ENCODE peak calls at places on chromosomes 2 and 18, in seven cellular contexts. One of them, this sample, is unnamed.

GRCh38 chr18:54769526-54770464 is 58.5 kb upstream of the RAB27B start:
- DNase-seq in activated T-cell treated with anti-CD3 and anti-CD28 coated beads for 1 hour: no peak
- DNase-seq in mucosa of descending colon: no peak
- DNase-seq in stimulated activated CD8-positive, alpha-beta memory T cell treated with anti-CD3 and anti-CD28 coated beads, Interleukin-15, amount 100 ng/mL, for 24 hours: no peak
- DNase-seq in effector memory CD8-positive, alpha-beta T cell: no peak
- DNase-seq in activated CD8-positive, alpha-beta memory T cell treated with anti-CD3 and anti-CD28 coated beads, Interleukin-2, amount 50 U/mL, for 4 hours: no peak
- DNase-seq in HT1080: no peak
- DNase-seq in this sample: peak; percentile 26

GRCh38 chr18:55579471-55579870 is 8.5 kb downstream of the TCF4 start:
- DNase-seq in activated CD8-positive, alpha-beta memory T cell treated with anti-CD3 and anti-CD28 coated beads, Interleukin-2, amount 50 U/mL, for 4 hours: no peak
- DNase-seq in HT1080: no peak
- DNase-seq in effector memory CD8-positive, alpha-beta T cell: no peak
- DNase-seq in stimulated activated CD8-positive, alpha-beta memory T cell treated with anti-CD3 and anti-CD28 coated beads, Interleukin-15, amount 100 ng/mL, for 24 hours: no peak
- DNase-seq in activated T-cell treated with anti-CD3 and anti-CD28 coated beads for 1 hour: no peak
- DNase-seq in mucosa of descending colon: no peak
- DNase-seq in this sample: no peak

GRCh38 chr18:48921305-48922202 is 29.2 kb downstream of the SMAD7 start:
- DNase-seq in activated CD8-positive, alpha-beta memory T cell treated with anti-CD3 and anti-CD28 coated beads, Interleukin-2, amount 50 U/mL, for 4 hours: peak; percentile 13
- DNase-seq in effector memory CD8-positive, alpha-beta T cell: peak; percentile 0
- DNase-seq in activated T-cell treated with anti-CD3 and anti-CD28 coated beads for 1 hour: no peak
- DNase-seq in stimulated activated CD8-positive, alpha-beta memory T cell treated with anti-CD3 and anti-CD28 coated beads, Interleukin-15, amount 100 ng/mL, for 24 hours: no peak
- DNase-seq in mucosa of descending colon: no peak
- DNase-seq in HT1080: no peak
- DNase-seq in this sample: no peak

GRCh38 chr2:25362564-25363145 is 20.9 kb upstream of the DNMT3A start:
- DNase-seq in stimulated activated CD8-positive, alpha-beta memory T cell treated with anti-CD3 and anti-CD28 coated beads, Interleukin-15, amount 100 ng/mL, for 24 hours: no peak
- DNase-seq in mucosa of descending colon: peak; percentile 65
- DNase-seq in HT1080: no peak
- DNase-seq in activated CD8-positive, alpha-beta memory T cell treated with anti-CD3 and anti-CD28 coated beads, Interleukin-2, amount 50 U/mL, for 4 hours: peak; percentile 51
- DNase-seq in effector memory CD8-positive, alpha-beta T cell: peak; percentile 62
- DNase-seq in activated T-cell treated with anti-CD3 and anti-CD28 coated beads for 1 hour: peak; percentile 43
- DNase-seq in this sample: no peak

GRCh38 chr2:228224410-228224809 is 42.9 kb upstream of the SPHKAP start:
- DNase-seq in mucosa of descending colon: no peak
- DNase-seq in effector memory CD8-positive, alpha-beta T cell: no peak
- DNase-seq in stimulated activated CD8-positive, alpha-beta memory T cell treated with anti-CD3 and anti-CD28 coated beads, Interleukin-15, amount 100 ng/mL, for 24 hours: no peak
- DNase-seq in activated T-cell treated with anti-CD3 and anti-CD28 coated beads for 1 hour: no peak
- DNase-seq in activated CD8-positive, alpha-beta memory T cell treated with anti-CD3 and anti-CD28 coated beads, Interleukin-2, amount 50 U/mL, for 4 hours: no peak
- DNase-seq in HT1080: peak; percentile 3
- DNase-seq in this sample: no peak

GRCh38 chr2:81389203-81389602 is 1084.7 kb upstream of the LRRTM1 start:
- DNase-seq in mucosa of descending colon: no peak
- DNase-seq in effector memory CD8-positive, alpha-beta T cell: no peak
- DNase-seq in activated CD8-positive, alpha-beta memory T cell treated with anti-CD3 and anti-CD28 coated beads, Interleukin-2, amount 50 U/mL, for 4 hours: no peak
- DNase-seq in stimulated activated CD8-positive, alpha-beta memory T cell treated with anti-CD3 and anti-CD28 coated beads, Interleukin-15, amount 100 ng/mL, for 24 hours: no peak
- DNase-seq in activated T-cell treated with anti-CD3 and anti-CD28 coated beads for 1 hour: no peak
- DNase-seq in HT1080: no peak
- DNase-seq in this sample: no peak

GRCh38 chr2:161312996-161313395 is 4.8 kb downstream of the PSMD14 start:
- DNase-seq in activated CD8-positive, alpha-beta memory T cell treated with anti-CD3 and anti-CD28 coated beads, Interleukin-2, amount 50 U/mL, for 4 hours: no peak
- DNase-seq in mucosa of descending colon: no peak
- DNase-seq in HT1080: peak; percentile 36
- DNase-seq in effector memory CD8-positive, alpha-beta T cell: no peak
- DNase-seq in activated T-cell treated with anti-CD3 and anti-CD28 coated beads for 1 hour: no peak
- DNase-seq in stimulated activated CD8-positive, alpha-beta memory T cell treated with anti-CD3 and anti-CD28 coated beads, Interleukin-15, amount 100 ng/mL, for 24 hours: no peak
- DNase-seq in this sample: peak; percentile 70

GRCh38 chr2:173741715-173742114 is 223.5 kb downstream of the SP3 start:
- DNase-seq in activated CD8-positive, alpha-beta memory T cell treated with anti-CD3 and anti-CD28 coated beads, Interleukin-2, amount 50 U/mL, for 4 hours: no peak
- DNase-seq in effector memory CD8-positive, alpha-beta T cell: no peak
- DNase-seq in stimulated activated CD8-positive, alpha-beta memory T cell treated with anti-CD3 and anti-CD28 coated beads, Interleukin-15, amount 100 ng/mL, for 24 hours: no peak
- DNase-seq in mucosa of descending colon: no peak
- DNase-seq in activated T-cell treated with anti-CD3 and anti-CD28 coated beads for 1 hour: no peak
- DNase-seq in HT1080: no peak
- DNase-seq in this sample: peak; percentile 47

GRCh38 chr18:12121175-12122095 is 27.8 kb downstream of the ANKRD62 start:
- DNase-seq in HT1080: peak; percentile 17
- DNase-seq in activated CD8-positive, alpha-beta memory T cell treated with anti-CD3 and anti-CD28 coated beads, Interleukin-2, amount 50 U/mL, for 4 hours: no peak
- DNase-seq in mucosa of descending colon: no peak
- DNase-seq in stimulated activated CD8-positive, alpha-beta memory T cell treated with anti-CD3 and anti-CD28 coated beads, Interleukin-15, amount 100 ng/mL, for 24 hours: no peak
- DNase-seq in activated T-cell treated with anti-CD3 and anti-CD28 coated beads for 1 hour: no peak
- DNase-seq in effector memory CD8-positive, alpha-beta T cell: no peak
- DNase-seq in this sample: peak; percentile 3

GRCh38 chr2:3099145-3099859 is 278.3 kb downstream of the EIPR1 start:
- DNase-seq in stimulated activated CD8-positive, alpha-beta memory T cell treated with anti-CD3 and anti-CD28 coated beads, Interleukin-15, amount 100 ng/mL, for 24 hours: no peak
- DNase-seq in activated T-cell treated with anti-CD3 and anti-CD28 coated beads for 1 hour: no peak
- DNase-seq in mucosa of descending colon: no peak
- DNase-seq in activated CD8-positive, alpha-beta memory T cell treated with anti-CD3 and anti-CD28 coated beads, Interleukin-2, amount 50 U/mL, for 4 hours: no peak
- DNase-seq in effector memory CD8-positive, alpha-beta T cell: no peak
- DNase-seq in HT1080: no peak
- DNase-seq in this sample: no peak

GRCh38 chr2:18792684-18793083 is 203.3 kb upstream of the NT5C1B start:
- DNase-seq in activated CD8-positive, alpha-beta memory T cell treated with anti-CD3 and anti-CD28 coated beads, Interleukin-2, amount 50 U/mL, for 4 hours: no peak
- DNase-seq in mucosa of descending colon: no peak
- DNase-seq in effector memory CD8-positive, alpha-beta T cell: no peak
- DNase-seq in HT1080: no peak
- DNase-seq in activated T-cell treated with anti-CD3 and anti-CD28 coated beads for 1 hour: no peak
- DNase-seq in stimulated activated CD8-positive, alpha-beta memory T cell treated with anti-CD3 and anti-CD28 coated beads, Interleukin-15, amount 100 ng/mL, for 24 hours: no peak
- DNase-seq in this sample: no peak

GRCh38 chr2:82539222-82539621 is 1919.9 kb downstream of the SUCLG1 start:
- DNase-seq in activated T-cell treated with anti-CD3 and anti-CD28 coated beads for 1 hour: no peak
- DNase-seq in activated CD8-positive, alpha-beta memory T cell treated with anti-CD3 and anti-CD28 coated beads, Interleukin-2, amount 50 U/mL, for 4 hours: no peak
- DNase-seq in mucosa of descending colon: no peak
- DNase-seq in HT1080: no peak
- DNase-seq in stimulated activated CD8-positive, alpha-beta memory T cell treated with anti-CD3 and anti-CD28 coated beads, Interleukin-15, amount 100 ng/mL, for 24 hours: no peak
- DNase-seq in effector memory CD8-positive, alpha-beta T cell: no peak
- DNase-seq in this sample: no peak

GRCh38 chr2:75403991-75404428 is 156.7 kb downstream of the EVA1A start:
- DNase-seq in HT1080: peak; percentile 59
- DNase-seq in effector memory CD8-positive, alpha-beta T cell: no peak
- DNase-seq in stimulated activated CD8-positive, alpha-beta memory T cell treated with anti-CD3 and anti-CD28 coated beads, Interleukin-15, amount 100 ng/mL, for 24 hours: no peak
- DNase-seq in activated T-cell treated with anti-CD3 and anti-CD28 coated beads for 1 hour: no peak
- DNase-seq in mucosa of descending colon: no peak
- DNase-seq in activated CD8-positive, alpha-beta memory T cell treated with anti-CD3 and anti-CD28 coated beads, Interleukin-2, amount 50 U/mL, for 4 hours: no peak
- DNase-seq in this sample: peak; percentile 55

GRCh38 chr2:40273623-40274236 is 178.2 kb downstream of the SLC8A1 start:
- DNase-seq in activated CD8-positive, alpha-beta memory T cell treated with anti-CD3 and anti-CD28 coated beads, Interleukin-2, amount 50 U/mL, for 4 hours: no peak
- DNase-seq in effector memory CD8-positive, alpha-beta T cell: no peak
- DNase-seq in activated T-cell treated with anti-CD3 and anti-CD28 coated beads for 1 hour: no peak
- DNase-seq in HT1080: no peak
- DNase-seq in stimulated activated CD8-positive, alpha-beta memory T cell treated with anti-CD3 and anti-CD28 coated beads, Interleukin-15, amount 100 ng/mL, for 24 hours: no peak
- DNase-seq in mucosa of descending colon: no peak
- DNase-seq in this sample: no peak

GRCh38 chr2:128299628-128300027 is 19.0 kb downstream of the HS6ST1 start:
- DNase-seq in mucosa of descending colon: no peak
- DNase-seq in stimulated activated CD8-positive, alpha-beta memory T cell treated with anti-CD3 and anti-CD28 coated beads, Interleukin-15, amount 100 ng/mL, for 24 hours: no peak
- DNase-seq in effector memory CD8-positive, alpha-beta T cell: no peak
- DNase-seq in activated T-cell treated with anti-CD3 and anti-CD28 coated beads for 1 hour: no peak
- DNase-seq in activated CD8-positive, alpha-beta memory T cell treated with anti-CD3 and anti-CD28 coated beads, Interleukin-2, amount 50 U/mL, for 4 hours: no peak
- DNase-seq in HT1080: no peak
- DNase-seq in this sample: no peak

GRCh38 chr2:191050640-191050987 is 36.6 kb upstream of the STAT1 start:
- DNase-seq in HT1080: no peak
- DNase-seq in effector memory CD8-positive, alpha-beta T cell: no peak
- DNase-seq in activated CD8-positive, alpha-beta memory T cell treated with anti-CD3 and anti-CD28 coated beads, Interleukin-2, amount 50 U/mL, for 4 hours: no peak
- DNase-seq in stimulated activated CD8-positive, alpha-beta memory T cell treated with anti-CD3 and anti-CD28 coated beads, Interleukin-15, amount 100 ng/mL, for 24 hours: no peak
- DNase-seq in activated T-cell treated with anti-CD3 and anti-CD28 coated beads for 1 hour: no peak
- DNase-seq in mucosa of descending colon: no peak
- DNase-seq in this sample: peak; percentile 44

GRCh38 chr2:207929923-207930322 is 95.4 kb downstream of the PLEKHM3 start:
- DNase-seq in activated T-cell treated with anti-CD3 and anti-CD28 coated beads for 1 hour: no peak
- DNase-seq in effector memory CD8-positive, alpha-beta T cell: no peak
- DNase-seq in stimulated activated CD8-positive, alpha-beta memory T cell treated with anti-CD3 and anti-CD28 coated beads, Interleukin-15, amount 100 ng/mL, for 24 hours: no peak
- DNase-seq in HT1080: no peak
- DNase-seq in mucosa of descending colon: peak; percentile 40
- DNase-seq in activated CD8-positive, alpha-beta memory T cell treated with anti-CD3 and anti-CD28 coated beads, Interleukin-2, amount 50 U/mL, for 4 hours: no peak
- DNase-seq in this sample: no peak

GRCh38 chr2:124323321-124323720 is 298.2 kb downstream of the CNTNAP5 start:
- DNase-seq in activated T-cell treated with anti-CD3 and anti-CD28 coated beads for 1 hour: no peak
- DNase-seq in stimulated activated CD8-positive, alpha-beta memory T cell treated with anti-CD3 and anti-CD28 coated beads, Interleukin-15, amount 100 ng/mL, for 24 hours: no peak
- DNase-seq in HT1080: peak; percentile 42
- DNase-seq in effector memory CD8-positive, alpha-beta T cell: no peak
- DNase-seq in mucosa of descending colon: no peak
- DNase-seq in activated CD8-positive, alpha-beta memory T cell treated with anti-CD3 and anti-CD28 coated beads, Interleukin-2, amount 50 U/mL, for 4 hours: no peak
- DNase-seq in this sample: peak; percentile 69

GRCh38 chr18:7174359-7175107 is 56.4 kb upstream of the LRRC30 start:
- DNase-seq in HT1080: no peak
- DNase-seq in mucosa of descending colon: no peak
- DNase-seq in stimulated activated CD8-positive, alpha-beta memory T cell treated with anti-CD3 and anti-CD28 coated beads, Interleukin-15, amount 100 ng/mL, for 24 hours: no peak
- DNase-seq in activated T-cell treated with anti-CD3 and anti-CD28 coated beads for 1 hour: no peak
- DNase-seq in effector memory CD8-positive, alpha-beta T cell: no peak
- DNase-seq in activated CD8-positive, alpha-beta memory T cell treated with anti-CD3 and anti-CD28 coated beads, Interleukin-2, amount 50 U/mL, for 4 hours: no peak
- DNase-seq in this sample: no peak

GRCh38 chr2:190600293-190601103 is 48.4 kb upstream of the NAB1 start:
- DNase-seq in mucosa of descending colon: no peak
- DNase-seq in activated CD8-positive, alpha-beta memory T cell treated with anti-CD3 and anti-CD28 coated beads, Interleukin-2, amount 50 U/mL, for 4 hours: no peak
- DNase-seq in stimulated activated CD8-positive, alpha-beta memory T cell treated with anti-CD3 and anti-CD28 coated beads, Interleukin-15, amount 100 ng/mL, for 24 hours: no peak
- DNase-seq in HT1080: no peak
- DNase-seq in activated T-cell treated with anti-CD3 and anti-CD28 coated beads for 1 hour: no peak
- DNase-seq in effector memory CD8-positive, alpha-beta T cell: no peak
- DNase-seq in this sample: peak; percentile 9

GRCh38 chr2:71157124-71157802 is 26.8 kb downstream of the MPHOSPH10 start:
- DNase-seq in effector memory CD8-positive, alpha-beta T cell: peak; percentile 49
- DNase-seq in stimulated activated CD8-positive, alpha-beta memory T cell treated with anti-CD3 and anti-CD28 coated beads, Interleukin-15, amount 100 ng/mL, for 24 hours: peak; percentile 31
- DNase-seq in mucosa of descending colon: peak; percentile 80
- DNase-seq in activated CD8-positive, alpha-beta memory T cell treated with anti-CD3 and anti-CD28 coated beads, Interleukin-2, amount 50 U/mL, for 4 hours: peak; percentile 69
- DNase-seq in HT1080: peak; percentile 26
- DNase-seq in activated T-cell treated with anti-CD3 and anti-CD28 coated beads for 1 hour: peak; percentile 50
- DNase-seq in this sample: peak; percentile 10

GRCh38 chr2:28869494-28870145 is 489 bp downstream of the TRMT61B start:
- DNase-seq in mucosa of descending colon: peak; percentile 5
- DNase-seq in HT1080: no peak
- DNase-seq in activated CD8-positive, alpha-beta memory T cell treated with anti-CD3 and anti-CD28 coated beads, Interleukin-2, amount 50 U/mL, for 4 hours: no peak
- DNase-seq in stimulated activated CD8-positive, alpha-beta memory T cell treated with anti-CD3 and anti-CD28 coated beads, Interleukin-15, amount 100 ng/mL, for 24 hours: no peak
- DNase-seq in activated T-cell treated with anti-CD3 and anti-CD28 coated beads for 1 hour: peak; percentile 9
- DNase-seq in effector memory CD8-positive, alpha-beta T cell: peak; percentile 12
- DNase-seq in this sample: peak; percentile 58

GRCh38 chr18:49531678-49532153 is 30.1 kb upstream of the LIPG start:
- DNase-seq in stimulated activated CD8-positive, alpha-beta memory T cell treated with anti-CD3 and anti-CD28 coated beads, Interleukin-15, amount 100 ng/mL, for 24 hours: no peak
- DNase-seq in HT1080: no peak
- DNase-seq in activated T-cell treated with anti-CD3 and anti-CD28 coated beads for 1 hour: no peak
- DNase-seq in effector memory CD8-positive, alpha-beta T cell: no peak
- DNase-seq in mucosa of descending colon: no peak
- DNase-seq in activated CD8-positive, alpha-beta memory T cell treated with anti-CD3 and anti-CD28 coated beads, Interleukin-2, amount 50 U/mL, for 4 hours: no peak
- DNase-seq in this sample: no peak

GRCh38 chr18:55587341-55588000 is 521 bp downstream of the TCF4 start:
- DNase-seq in stimulated activated CD8-positive, alpha-beta memory T cell treated with anti-CD3 and anti-CD28 coated beads, Interleukin-15, amount 100 ng/mL, for 24 hours: no peak
- DNase-seq in HT1080: peak; percentile 13
- DNase-seq in activated CD8-positive, alpha-beta memory T cell treated with anti-CD3 and anti-CD28 coated beads, Interleukin-2, amount 50 U/mL, for 4 hours: no peak
- DNase-seq in mucosa of descending colon: peak; percentile 12
- DNase-seq in effector memory CD8-positive, alpha-beta T cell: no peak
- DNase-seq in activated T-cell treated with anti-CD3 and anti-CD28 coated beads for 1 hour: no peak
- DNase-seq in this sample: peak; percentile 52

GRCh38 chr18:77482190-77482928 is 232.7 kb downstream of the GALR1 start:
- DNase-seq in activated CD8-positive, alpha-beta memory T cell treated with anti-CD3 and anti-CD28 coated beads, Interleukin-2, amount 50 U/mL, for 4 hours: no peak
- DNase-seq in effector memory CD8-positive, alpha-beta T cell: no peak
- DNase-seq in HT1080: no peak
- DNase-seq in mucosa of descending colon: no peak
- DNase-seq in stimulated activated CD8-positive, alpha-beta memory T cell treated with anti-CD3 and anti-CD28 coated beads, Interleukin-15, amount 100 ng/mL, for 24 hours: no peak
- DNase-seq in activated T-cell treated with anti-CD3 and anti-CD28 coated beads for 1 hour: no peak
- DNase-seq in this sample: no peak

GRCh38 chr2:121491566-121491965 is 39.1 kb upstream of the RNU4ATAC start:
- DNase-seq in activated CD8-positive, alpha-beta memory T cell treated with anti-CD3 and anti-CD28 coated beads, Interleukin-2, amount 50 U/mL, for 4 hours: no peak
- DNase-seq in stimulated activated CD8-positive, alpha-beta memory T cell treated with anti-CD3 and anti-CD28 coated beads, Interleukin-15, amount 100 ng/mL, for 24 hours: no peak
- DNase-seq in activated T-cell treated with anti-CD3 and anti-CD28 coated beads for 1 hour: no peak
- DNase-seq in effector memory CD8-positive, alpha-beta T cell: no peak
- DNase-seq in mucosa of descending colon: no peak
- DNase-seq in HT1080: no peak
- DNase-seq in this sample: no peak

GRCh38 chr2:8457092-8457481 is 224.8 kb upstream of the ID2 start:
- DNase-seq in activated CD8-positive, alpha-beta memory T cell treated with anti-CD3 and anti-CD28 coated beads, Interleukin-2, amount 50 U/mL, for 4 hours: no peak
- DNase-seq in effector memory CD8-positive, alpha-beta T cell: no peak
- DNase-seq in HT1080: no peak
- DNase-seq in mucosa of descending colon: peak; percentile 83
- DNase-seq in stimulated activated CD8-positive, alpha-beta memory T cell treated with anti-CD3 and anti-CD28 coated beads, Interleukin-15, amount 100 ng/mL, for 24 hours: no peak
- DNase-seq in activated T-cell treated with anti-CD3 and anti-CD28 coated beads for 1 hour: no peak
- DNase-seq in this sample: no peak

GRCh38 chr2:72150157-72150960 is 2.7 kb upstream of the CYP26B1 start:
- DNase-seq in effector memory CD8-positive, alpha-beta T cell: peak; percentile 66
- DNase-seq in activated T-cell treated with anti-CD3 and anti-CD28 coated beads for 1 hour: peak; percentile 53
- DNase-seq in mucosa of descending colon: peak; percentile 88
- DNase-seq in activated CD8-positive, alpha-beta memory T cell treated with anti-CD3 and anti-CD28 coated beads, Interleukin-2, amount 50 U/mL, for 4 hours: peak; percentile 56
- DNase-seq in stimulated activated CD8-positive, alpha-beta memory T cell treated with anti-CD3 and anti-CD28 coated beads, Interleukin-15, amount 100 ng/mL, for 24 hours: peak; percentile 35
- DNase-seq in HT1080: peak; percentile 69
- DNase-seq in this sample: peak; percentile 81

This sample was measured in M059J.